ENCODE peak calls at places on chromosomes 11 and 22, in six cellular contexts. One of them, this sample, is unnamed.

GRCh38 chr11:121112498-121113455 is 11.7 kb downstream of the TECTA start:
- DNase-seq in NCI-H748 treated with DMSO at 0.1 percent for 48 hours: peak
- DNase-seq in hepatic stellate cell: peak
- DNase-seq in K562: peak
- DNase-seq in iPS-NIHi11: peak
- DNase-seq in nephron progenitor cell: peak
- DNase-seq in this sample: peak

GRCh38 chr11:59226396-59226795 is 13.7 kb upstream of the MPEG1 start:
- DNase-seq in NCI-H748 treated with DMSO at 0.1 percent for 48 hours: no peak
- DNase-seq in hepatic stellate cell: no peak
- DNase-seq in K562: no peak
- DNase-seq in iPS-NIHi11: no peak
- DNase-seq in nephron progenitor cell: no peak
- DNase-seq in this sample: no peak

GRCh38 chr11:69465236-69466000 is 16.0 kb upstream of the LINC01488 start:
- DNase-seq in NCI-H748 treated with DMSO at 0.1 percent for 48 hours: no peak
- DNase-seq in hepatic stellate cell: no peak
- DNase-seq in K562: no peak
- DNase-seq in iPS-NIHi11: no peak
- DNase-seq in nephron progenitor cell: no peak
- DNase-seq in this sample: no peak

GRCh38 chr11:104573431-104573830 is 324.8 kb downstream of the CASP12 start:
- DNase-seq in NCI-H748 treated with DMSO at 0.1 percent for 48 hours: no peak
- DNase-seq in hepatic stellate cell: no peak
- DNase-seq in K562: no peak
- DNase-seq in iPS-NIHi11: no peak
- DNase-seq in nephron progenitor cell: no peak
- DNase-seq in this sample: no peak

GRCh38 chr22:38316340-38317236 is 645 bp downstream of the CSNK1E start:
- DNase-seq in NCI-H748 treated with DMSO at 0.1 percent for 48 hours: no peak
- DNase-seq in hepatic stellate cell: peak
- DNase-seq in K562: peak
- DNase-seq in iPS-NIHi11: peak
- DNase-seq in nephron progenitor cell: peak
- DNase-seq in this sample: peak

GRCh38 chr11:74171630-74172465 is 759 bp downstream of the PPME1 start:
- DNase-seq in NCI-H748 treated with DMSO at 0.1 percent for 48 hours: no peak
- DNase-seq in hepatic stellate cell: no peak
- DNase-seq in K562: no peak
- DNase-seq in iPS-NIHi11: no peak
- DNase-seq in nephron progenitor cell: no peak
- DNase-seq in this sample: peak

GRCh38 chr11:82759649-82760048 is 26.0 kb upstream of the FAM181B start:
- DNase-seq in NCI-H748 treated with DMSO at 0.1 percent for 48 hours: no peak
- DNase-seq in hepatic stellate cell: no peak
- DNase-seq in K562: no peak
- DNase-seq in iPS-NIHi11: no peak
- DNase-seq in nephron progenitor cell: no peak
- DNase-seq in this sample: no peak

GRCh38 chr11:128302425-128303186 is 284.8 kb downstream of the ETS1 start:
- DNase-seq in NCI-H748 treated with DMSO at 0.1 percent for 48 hours: no peak
- DNase-seq in hepatic stellate cell: no peak
- DNase-seq in K562: no peak
- DNase-seq in iPS-NIHi11: no peak
- DNase-seq in nephron progenitor cell: no peak
- DNase-seq in this sample: peak

GRCh38 chr11:28759311-28759710 is 651.1 kb downstream of the METTL15 start:
- DNase-seq in NCI-H748 treated with DMSO at 0.1 percent for 48 hours: no peak
- DNase-seq in hepatic stellate cell: no peak
- DNase-seq in K562: no peak
- DNase-seq in iPS-NIHi11: peak
- DNase-seq in nephron progenitor cell: no peak
- DNase-seq in this sample: peak

GRCh38 chr22:25076281-25076680 is 123.4 kb upstream of the CRYBB3 start:
- DNase-seq in NCI-H748 treated with DMSO at 0.1 percent for 48 hours: no peak
- DNase-seq in hepatic stellate cell: no peak
- DNase-seq in K562: no peak
- DNase-seq in iPS-NIHi11: no peak
- DNase-seq in nephron progenitor cell: no peak
- DNase-seq in this sample: peak

GRCh38 chr11:35622070-35622469 is 3.8 kb downstream of the FJX1 start:
- DNase-seq in NCI-H748 treated with DMSO at 0.1 percent for 48 hours: no peak
- DNase-seq in hepatic stellate cell: peak
- DNase-seq in K562: no peak
- DNase-seq in iPS-NIHi11: no peak
- DNase-seq in nephron progenitor cell: no peak
- DNase-seq in this sample: peak

GRCh38 chr11:77196961-77197360 is 68.9 kb downstream of the MYO7A start:
- DNase-seq in NCI-H748 treated with DMSO at 0.1 percent for 48 hours: no peak
- DNase-seq in hepatic stellate cell: no peak
- DNase-seq in K562: no peak
- DNase-seq in iPS-NIHi11: no peak
- DNase-seq in nephron progenitor cell: no peak
- DNase-seq in this sample: no peak

This sample was measured in mesendoderm.